ENCODE peak calls at places on chromosomes 5 and 9, in ten cellular contexts. One of them, this sample, is unnamed.

GRCh38 chr9:134625361-134626140 is 16.1 kb upstream of the COL5A1 start:
- DNase-seq in germinal center: no peak
- DNase-seq in central memory CD4-positive, alpha-beta T cell: no peak
- DNase-seq in NCI-H226: peak; percentile 47
- DNase-seq in colonic mucosa: no peak
- DNase-seq in COLO829: no peak
- DNase-seq in bronchial epithelial cell: no peak
- DNase-seq in activated CD4-positive, CD25-positive, alpha-beta regulatory T cell treated with anti-CD3 and anti-CD28 coated beads, Interleukin-2, amount 50 U/mL, for 72 hours: no peak
- DNase-seq in RPMI8226: no peak
- DNase-seq in stimulated activated CD4-positive, alpha-beta T cell treated with anti-CD3 and anti-CD28 coated beads, Interleukin-15, amount 100 ng/mL, for 1 hour: no peak
- DNase-seq in this sample: no peak

GRCh38 chr5:111173476-111173875 is 50.7 kb upstream of the CAMK4 start:
- DNase-seq in colonic mucosa: no peak
- DNase-seq in activated CD4-positive, CD25-positive, alpha-beta regulatory T cell treated with anti-CD3 and anti-CD28 coated beads, Interleukin-2, amount 50 U/mL, for 72 hours: no peak
- DNase-seq in bronchial epithelial cell: no peak
- DNase-seq in stimulated activated CD4-positive, alpha-beta T cell treated with anti-CD3 and anti-CD28 coated beads, Interleukin-15, amount 100 ng/mL, for 1 hour: no peak
- DNase-seq in RPMI8226: no peak
- DNase-seq in COLO829: no peak
- DNase-seq in germinal center: no peak
- DNase-seq in NCI-H226: no peak
- DNase-seq in central memory CD4-positive, alpha-beta T cell: no peak
- DNase-seq in this sample: no peak

GRCh38 chr5:65809817-65810531 is 88.0 kb downstream of the NLN start:
- DNase-seq in germinal center: no peak
- DNase-seq in stimulated activated CD4-positive, alpha-beta T cell treated with anti-CD3 and anti-CD28 coated beads, Interleukin-15, amount 100 ng/mL, for 1 hour: no peak
- DNase-seq in bronchial epithelial cell: no peak
- DNase-seq in RPMI8226: no peak
- DNase-seq in central memory CD4-positive, alpha-beta T cell: no peak
- DNase-seq in NCI-H226: peak; percentile 99
- DNase-seq in COLO829: no peak
- DNase-seq in activated CD4-positive, CD25-positive, alpha-beta regulatory T cell treated with anti-CD3 and anti-CD28 coated beads, Interleukin-2, amount 50 U/mL, for 72 hours: no peak
- DNase-seq in colonic mucosa: peak; percentile 85
- DNase-seq in this sample: no peak

GRCh38 chr9:113915817-113916474 is 39.8 kb downstream of the ZNF618 start:
- DNase-seq in COLO829: no peak
- DNase-seq in germinal center: no peak
- DNase-seq in central memory CD4-positive, alpha-beta T cell: no peak
- DNase-seq in NCI-H226: no peak
- DNase-seq in colonic mucosa: no peak
- DNase-seq in bronchial epithelial cell: no peak
- DNase-seq in activated CD4-positive, CD25-positive, alpha-beta regulatory T cell treated with anti-CD3 and anti-CD28 coated beads, Interleukin-2, amount 50 U/mL, for 72 hours: no peak
- DNase-seq in RPMI8226: no peak
- DNase-seq in stimulated activated CD4-positive, alpha-beta T cell treated with anti-CD3 and anti-CD28 coated beads, Interleukin-15, amount 100 ng/mL, for 1 hour: no peak
- DNase-seq in this sample: no peak

GRCh38 chr5:173315495-173316352 is 12.5 kb downstream of the STC2 start:
- DNase-seq in germinal center: no peak
- DNase-seq in NCI-H226: no peak
- DNase-seq in bronchial epithelial cell: peak; percentile 77
- DNase-seq in RPMI8226: peak; percentile 71
- DNase-seq in stimulated activated CD4-positive, alpha-beta T cell treated with anti-CD3 and anti-CD28 coated beads, Interleukin-15, amount 100 ng/mL, for 1 hour: no peak
- DNase-seq in COLO829: peak; percentile 16
- DNase-seq in central memory CD4-positive, alpha-beta T cell: no peak
- DNase-seq in colonic mucosa: no peak
- DNase-seq in activated CD4-positive, CD25-positive, alpha-beta regulatory T cell treated with anti-CD3 and anti-CD28 coated beads, Interleukin-2, amount 50 U/mL, for 72 hours: no peak
- DNase-seq in this sample: peak; percentile 65

GRCh38 chr5:157740211-157740610 is 3.3 kb upstream of the LSM11 start:
- DNase-seq in bronchial epithelial cell: peak; percentile 37
- DNase-seq in colonic mucosa: no peak
- DNase-seq in stimulated activated CD4-positive, alpha-beta T cell treated with anti-CD3 and anti-CD28 coated beads, Interleukin-15, amount 100 ng/mL, for 1 hour: no peak
- DNase-seq in COLO829: peak; percentile 31
- DNase-seq in germinal center: peak; percentile 64
- DNase-seq in central memory CD4-positive, alpha-beta T cell: no peak
- DNase-seq in activated CD4-positive, CD25-positive, alpha-beta regulatory T cell treated with anti-CD3 and anti-CD28 coated beads, Interleukin-2, amount 50 U/mL, for 72 hours: no peak
- DNase-seq in RPMI8226: peak; percentile 36
- DNase-seq in NCI-H226: no peak
- DNase-seq in this sample: peak; percentile 41

GRCh38 chr5:65030056-65030455 is 261.3 kb downstream of the CWC27 start:
- DNase-seq in central memory CD4-positive, alpha-beta T cell: no peak
- DNase-seq in bronchial epithelial cell: peak; percentile 44
- DNase-seq in NCI-H226: no peak
- DNase-seq in activated CD4-positive, CD25-positive, alpha-beta regulatory T cell treated with anti-CD3 and anti-CD28 coated beads, Interleukin-2, amount 50 U/mL, for 72 hours: no peak
- DNase-seq in colonic mucosa: no peak
- DNase-seq in COLO829: no peak
- DNase-seq in RPMI8226: no peak
- DNase-seq in stimulated activated CD4-positive, alpha-beta T cell treated with anti-CD3 and anti-CD28 coated beads, Interleukin-15, amount 100 ng/mL, for 1 hour: no peak
- DNase-seq in germinal center: no peak
- DNase-seq in this sample: no peak

GRCh38 chr5:179258922-179259730 is 86.1 kb downstream of the ADAMTS2 start:
- DNase-seq in stimulated activated CD4-positive, alpha-beta T cell treated with anti-CD3 and anti-CD28 coated beads, Interleukin-15, amount 100 ng/mL, for 1 hour: no peak
- DNase-seq in central memory CD4-positive, alpha-beta T cell: no peak
- DNase-seq in activated CD4-positive, CD25-positive, alpha-beta regulatory T cell treated with anti-CD3 and anti-CD28 coated beads, Interleukin-2, amount 50 U/mL, for 72 hours: peak; percentile 13
- DNase-seq in colonic mucosa: peak; percentile 20
- DNase-seq in RPMI8226: no peak
- DNase-seq in NCI-H226: no peak
- DNase-seq in bronchial epithelial cell: no peak
- DNase-seq in COLO829: no peak
- DNase-seq in germinal center: no peak
- DNase-seq in this sample: no peak

GRCh38 chr5:158725223-158725825 is 374.4 kb downstream of the EBF1 start:
- DNase-seq in central memory CD4-positive, alpha-beta T cell: no peak
- DNase-seq in NCI-H226: no peak
- DNase-seq in RPMI8226: no peak
- DNase-seq in stimulated activated CD4-positive, alpha-beta T cell treated with anti-CD3 and anti-CD28 coated beads, Interleukin-15, amount 100 ng/mL, for 1 hour: no peak
- DNase-seq in germinal center: no peak
- DNase-seq in bronchial epithelial cell: peak; percentile 4
- DNase-seq in colonic mucosa: no peak
- DNase-seq in COLO829: no peak
- DNase-seq in activated CD4-positive, CD25-positive, alpha-beta regulatory T cell treated with anti-CD3 and anti-CD28 coated beads, Interleukin-2, amount 50 U/mL, for 72 hours: no peak
- DNase-seq in this sample: no peak

GRCh38 chr9:126337690-126338426 is 11.2 kb downstream of the MVB12B start:
- DNase-seq in NCI-H226: no peak
- DNase-seq in activated CD4-positive, CD25-positive, alpha-beta regulatory T cell treated with anti-CD3 and anti-CD28 coated beads, Interleukin-2, amount 50 U/mL, for 72 hours: no peak
- DNase-seq in central memory CD4-positive, alpha-beta T cell: no peak
- DNase-seq in germinal center: no peak
- DNase-seq in RPMI8226: no peak
- DNase-seq in colonic mucosa: peak; percentile 17
- DNase-seq in stimulated activated CD4-positive, alpha-beta T cell treated with anti-CD3 and anti-CD28 coated beads, Interleukin-15, amount 100 ng/mL, for 1 hour: no peak
- DNase-seq in COLO829: peak; percentile 76
- DNase-seq in bronchial epithelial cell: no peak
- DNase-seq in this sample: no peak

GRCh38 chr9:113649054-113649453 is 185.5 kb downstream of the RGS3 start:
- DNase-seq in bronchial epithelial cell: no peak
- DNase-seq in central memory CD4-positive, alpha-beta T cell: no peak
- DNase-seq in activated CD4-positive, CD25-positive, alpha-beta regulatory T cell treated with anti-CD3 and anti-CD28 coated beads, Interleukin-2, amount 50 U/mL, for 72 hours: no peak
- DNase-seq in germinal center: no peak
- DNase-seq in colonic mucosa: no peak
- DNase-seq in NCI-H226: no peak
- DNase-seq in COLO829: no peak
- DNase-seq in stimulated activated CD4-positive, alpha-beta T cell treated with anti-CD3 and anti-CD28 coated beads, Interleukin-15, amount 100 ng/mL, for 1 hour: no peak
- DNase-seq in RPMI8226: peak; percentile 26
- DNase-seq in this sample: no peak

This sample was measured in NCI-H460.